ENCODE peak calls at places on chromosomes 11 and 22, in ten cellular contexts. One of them, this sample, is unnamed.

GRCh38 chr11:8604078-8604723 is 10.2 kb upstream of the STK33 start:
- DNase-seq in type B pancreatic cell: no peak
- DNase-seq in body of pancreas: peak
- DNase-seq in Peyer's patch: peak
- DNase-seq in spleen: no peak
- DNase-seq in IMR-90: peak
- DNase-seq in GM20000: peak
- DNase-seq in Caco-2: peak
- DNase-seq in A549: peak
- DNase-seq in astrocyte of the spinal cord: peak
- DNase-seq in this sample: peak

GRCh38 chr22:40422558-40423245 is 52.3 kb downstream of the SGSM3 start:
- DNase-seq in Peyer's patch: no peak
- DNase-seq in type B pancreatic cell: no peak
- DNase-seq in IMR-90: no peak
- DNase-seq in spleen: peak
- DNase-seq in A549: no peak
- DNase-seq in GM20000: no peak
- DNase-seq in Caco-2: no peak
- DNase-seq in astrocyte of the spinal cord: no peak
- DNase-seq in body of pancreas: no peak
- DNase-seq in this sample: no peak

GRCh38 chr22:26461188-26461810 is 22.3 kb downstream of the HPS4 start:
- DNase-seq in GM20000: peak
- DNase-seq in astrocyte of the spinal cord: no peak
- DNase-seq in spleen: no peak
- DNase-seq in type B pancreatic cell: no peak
- DNase-seq in IMR-90: peak
- DNase-seq in A549: peak
- DNase-seq in Caco-2: peak
- DNase-seq in Peyer's patch: peak
- DNase-seq in body of pancreas: peak
- DNase-seq in this sample: no peak

GRCh38 chr11:112260490-112260889 is at the start of gene PLET1:
- DNase-seq in astrocyte of the spinal cord: no peak
- DNase-seq in Caco-2: no peak
- DNase-seq in Peyer's patch: no peak
- DNase-seq in A549: no peak
- DNase-seq in GM20000: no peak
- DNase-seq in type B pancreatic cell: no peak
- DNase-seq in body of pancreas: no peak
- DNase-seq in IMR-90: peak
- DNase-seq in spleen: no peak
- DNase-seq in this sample: no peak

GRCh38 chr22:36510966-36511881 is 4.4 kb upstream of the FOXRED2 start:
- DNase-seq in spleen: no peak
- DNase-seq in type B pancreatic cell: no peak
- DNase-seq in body of pancreas: peak
- DNase-seq in Caco-2: peak
- DNase-seq in GM20000: no peak
- DNase-seq in IMR-90: peak
- DNase-seq in astrocyte of the spinal cord: peak
- DNase-seq in A549: peak
- DNase-seq in Peyer's patch: peak
- DNase-seq in this sample: no peak

GRCh38 chr22:45830531-45831245 is 146.3 kb downstream of the WNT7B start:
- DNase-seq in type B pancreatic cell: no peak
- DNase-seq in Caco-2: no peak
- DNase-seq in A549: no peak
- DNase-seq in Peyer's patch: no peak
- DNase-seq in astrocyte of the spinal cord: peak
- DNase-seq in body of pancreas: no peak
- DNase-seq in IMR-90: peak
- DNase-seq in GM20000: no peak
- DNase-seq in spleen: no peak
- DNase-seq in this sample: no peak

GRCh38 chr11:83924987-83925542 is 638.9 kb upstream of the CCDC90B start:
- DNase-seq in IMR-90: no peak
- DNase-seq in GM20000: no peak
- DNase-seq in spleen: no peak
- DNase-seq in Caco-2: no peak
- DNase-seq in astrocyte of the spinal cord: no peak
- DNase-seq in Peyer's patch: no peak
- DNase-seq in type B pancreatic cell: no peak
- DNase-seq in body of pancreas: no peak
- DNase-seq in A549: no peak
- DNase-seq in this sample: no peak

GRCh38 chr11:128568166-128568778 is 19.1 kb downstream of the ETS1 start:
- DNase-seq in A549: no peak
- DNase-seq in Caco-2: no peak
- DNase-seq in Peyer's patch: no peak
- DNase-seq in type B pancreatic cell: no peak
- DNase-seq in body of pancreas: no peak
- DNase-seq in spleen: peak
- DNase-seq in astrocyte of the spinal cord: no peak
- DNase-seq in GM20000: no peak
- DNase-seq in IMR-90: no peak
- DNase-seq in this sample: no peak

GRCh38 chr11:134560566-134561347 is 148.7 kb upstream of the B3GAT1 start:
- DNase-seq in A549: no peak
- DNase-seq in body of pancreas: no peak
- DNase-seq in spleen: peak
- DNase-seq in type B pancreatic cell: peak
- DNase-seq in GM20000: no peak
- DNase-seq in astrocyte of the spinal cord: no peak
- DNase-seq in Peyer's patch: no peak
- DNase-seq in IMR-90: no peak
- DNase-seq in Caco-2: peak
- DNase-seq in this sample: no peak

GRCh38 chr11:1750840-1751520 is 585 bp upstream of the IFITM10 start:
- DNase-seq in body of pancreas: no peak
- DNase-seq in Peyer's patch: peak
- DNase-seq in IMR-90: no peak
- DNase-seq in type B pancreatic cell: no peak
- DNase-seq in GM20000: no peak
- DNase-seq in Caco-2: no peak
- DNase-seq in astrocyte of the spinal cord: no peak
- DNase-seq in spleen: peak
- DNase-seq in A549: no peak
- DNase-seq in this sample: no peak

GRCh38 chr22:26552466-26552865 is 37.5 kb downstream of the TPST2 start:
- DNase-seq in A549: no peak
- DNase-seq in spleen: no peak
- DNase-seq in Caco-2: no peak
- DNase-seq in IMR-90: peak
- DNase-seq in type B pancreatic cell: no peak
- DNase-seq in body of pancreas: no peak
- DNase-seq in GM20000: no peak
- DNase-seq in astrocyte of the spinal cord: peak
- DNase-seq in Peyer's patch: no peak
- DNase-seq in this sample: no peak

DNA sequence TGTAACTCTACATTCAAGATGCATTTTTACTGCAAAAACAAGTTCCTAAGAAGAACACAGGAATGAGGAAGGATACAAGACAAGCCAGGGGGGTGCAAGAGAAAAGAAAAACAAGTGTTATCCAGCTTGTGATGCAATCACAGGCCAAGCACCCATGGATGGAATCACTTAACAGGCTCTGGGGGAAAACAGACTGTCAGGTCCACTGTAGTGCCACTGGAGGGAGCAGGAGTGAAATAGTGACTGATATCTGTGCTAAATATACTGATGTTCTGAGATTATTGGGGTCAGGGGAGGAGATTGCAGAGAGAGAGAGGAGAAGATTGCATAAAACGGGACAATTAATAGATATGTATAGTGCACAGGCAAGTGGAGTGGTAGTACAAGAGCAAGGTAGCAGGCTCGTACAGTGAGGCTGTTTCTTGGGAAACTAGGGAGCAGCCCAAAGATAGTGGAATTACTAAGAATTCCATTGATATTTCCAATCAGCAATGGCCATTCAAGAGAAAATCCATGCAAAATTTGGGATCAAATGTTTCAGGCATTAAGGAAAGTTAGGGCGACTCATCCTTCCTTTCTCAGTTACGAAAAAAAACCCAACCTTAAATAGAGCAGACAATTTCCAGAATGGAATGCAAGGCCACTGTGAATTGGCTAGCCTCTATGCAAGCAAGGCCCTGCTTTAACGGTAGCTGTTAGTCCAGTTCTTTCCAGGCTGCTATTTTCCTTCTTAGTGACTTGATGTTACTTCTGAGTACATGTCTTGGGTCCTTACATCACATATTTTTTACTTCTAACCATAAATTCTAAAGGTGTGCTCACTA is 52.2 kb upstream of the CEP126 start:
- DNase-seq in type B pancreatic cell: no peak
- DNase-seq in spleen: no peak
- DNase-seq in IMR-90: peak
- DNase-seq in Caco-2: peak
- DNase-seq in Peyer's patch: peak
- DNase-seq in A549: peak
- DNase-seq in astrocyte of the spinal cord: peak
- DNase-seq in body of pancreas: no peak
- DNase-seq in GM20000: no peak
- DNase-seq in this sample: peak
- TF ChIP-seq CTCF in type B pancreatic cell: peak
- TF ChIP-seq CTCF in spleen: no peak
- TF ChIP-seq CTCF in IMR-90: peak
- TF ChIP-seq CTCF in Caco-2: peak
- TF ChIP-seq CTCF in Peyer's patch: peak
- TF ChIP-seq CTCF in A549: peak
- TF ChIP-seq CTCF in astrocyte of the spinal cord: peak
- TF ChIP-seq CTCF in body of pancreas: peak
- TF ChIP-seq CTCF in GM20000: no peak
- TF ChIP-seq CTCF in this sample: peak

DNA sequence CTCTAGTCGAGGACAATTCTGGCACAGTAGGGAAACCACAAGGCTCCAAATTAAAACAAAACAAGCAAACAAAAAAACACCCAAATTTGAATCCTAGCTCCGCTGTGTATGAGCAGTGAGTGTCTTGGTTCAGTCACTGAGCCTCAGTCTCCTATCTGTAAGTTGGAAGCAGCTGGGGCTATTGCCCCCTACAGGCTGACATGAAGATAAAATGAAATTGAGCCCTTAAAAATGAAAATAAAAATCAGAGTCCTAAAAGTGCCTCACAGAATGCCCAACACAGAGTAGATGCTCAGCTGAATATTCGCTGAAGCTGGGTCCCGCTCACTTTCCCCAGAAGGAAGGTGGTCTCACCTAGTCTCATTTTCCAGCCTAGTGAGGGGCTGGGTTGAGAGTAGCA is 65.2 kb downstream of the PDE2A start:
- DNase-seq in astrocyte of the spinal cord: no peak
- DNase-seq in body of pancreas: no peak
- DNase-seq in Caco-2: no peak
- DNase-seq in spleen: no peak
- DNase-seq in IMR-90: peak
- DNase-seq in GM20000: no peak
- DNase-seq in A549: no peak
- DNase-seq in type B pancreatic cell: no peak
- DNase-seq in Peyer's patch: no peak
- DNase-seq in this sample: no peak
- TF ChIP-seq CTCF in astrocyte of the spinal cord: peak
- TF ChIP-seq CTCF in body of pancreas: peak
- TF ChIP-seq CTCF in Caco-2: peak
- TF ChIP-seq CTCF in spleen: peak
- TF ChIP-seq CTCF in IMR-90: peak
- TF ChIP-seq CTCF in GM20000: peak
- TF ChIP-seq CTCF in A549: peak
- TF ChIP-seq CTCF in type B pancreatic cell: peak
- TF ChIP-seq CTCF in Peyer's patch: peak
- TF ChIP-seq CTCF in this sample: peak

DNA sequence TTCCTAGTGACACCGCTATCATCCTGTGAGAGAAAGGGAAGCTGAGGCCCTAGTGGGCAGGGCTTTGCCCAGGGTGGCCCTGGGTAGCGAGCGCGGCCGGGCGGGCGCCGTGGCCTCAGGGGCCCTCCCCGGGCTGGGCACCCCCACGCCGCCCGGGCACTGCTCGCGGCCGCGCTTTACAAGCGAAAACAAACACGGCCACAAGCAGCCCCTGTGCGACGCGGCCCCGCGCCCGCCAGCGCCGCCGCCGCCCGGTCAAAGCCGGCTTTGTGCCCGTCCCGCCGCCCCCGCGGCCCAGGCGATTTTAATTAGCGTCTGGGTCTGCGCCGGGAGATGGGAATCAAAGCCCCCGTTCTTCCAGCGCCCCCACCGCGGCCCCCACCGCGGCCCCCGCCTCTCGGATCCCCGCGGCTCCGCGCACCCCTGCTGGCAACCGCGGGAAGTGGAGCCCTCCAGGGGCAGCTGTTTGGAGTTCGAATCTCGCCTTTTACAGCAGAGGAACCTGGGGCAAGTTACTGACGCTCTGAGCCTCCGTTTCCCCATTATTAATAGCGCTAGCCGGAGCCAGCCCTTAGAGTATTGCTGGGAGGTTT is 47.9 kb downstream of the CHRDL2 start:
- DNase-seq in type B pancreatic cell: no peak
- DNase-seq in Caco-2: peak
- DNase-seq in astrocyte of the spinal cord: no peak
- DNase-seq in spleen: peak
- DNase-seq in IMR-90: no peak
- DNase-seq in Peyer's patch: no peak
- DNase-seq in GM20000: peak
- DNase-seq in A549: no peak
- DNase-seq in body of pancreas: peak
- DNase-seq in this sample: no peak
- TF ChIP-seq CTCF in type B pancreatic cell: peak
- TF ChIP-seq CTCF in Caco-2: no peak
- TF ChIP-seq CTCF in astrocyte of the spinal cord: peak
- TF ChIP-seq CTCF in spleen: peak
- TF ChIP-seq CTCF in IMR-90: peak
- TF ChIP-seq CTCF in Peyer's patch: peak
- TF ChIP-seq CTCF in GM20000: no peak
- TF ChIP-seq CTCF in A549: no peak
- TF ChIP-seq CTCF in body of pancreas: peak
- TF ChIP-seq CTCF in this sample: peak

DNA sequence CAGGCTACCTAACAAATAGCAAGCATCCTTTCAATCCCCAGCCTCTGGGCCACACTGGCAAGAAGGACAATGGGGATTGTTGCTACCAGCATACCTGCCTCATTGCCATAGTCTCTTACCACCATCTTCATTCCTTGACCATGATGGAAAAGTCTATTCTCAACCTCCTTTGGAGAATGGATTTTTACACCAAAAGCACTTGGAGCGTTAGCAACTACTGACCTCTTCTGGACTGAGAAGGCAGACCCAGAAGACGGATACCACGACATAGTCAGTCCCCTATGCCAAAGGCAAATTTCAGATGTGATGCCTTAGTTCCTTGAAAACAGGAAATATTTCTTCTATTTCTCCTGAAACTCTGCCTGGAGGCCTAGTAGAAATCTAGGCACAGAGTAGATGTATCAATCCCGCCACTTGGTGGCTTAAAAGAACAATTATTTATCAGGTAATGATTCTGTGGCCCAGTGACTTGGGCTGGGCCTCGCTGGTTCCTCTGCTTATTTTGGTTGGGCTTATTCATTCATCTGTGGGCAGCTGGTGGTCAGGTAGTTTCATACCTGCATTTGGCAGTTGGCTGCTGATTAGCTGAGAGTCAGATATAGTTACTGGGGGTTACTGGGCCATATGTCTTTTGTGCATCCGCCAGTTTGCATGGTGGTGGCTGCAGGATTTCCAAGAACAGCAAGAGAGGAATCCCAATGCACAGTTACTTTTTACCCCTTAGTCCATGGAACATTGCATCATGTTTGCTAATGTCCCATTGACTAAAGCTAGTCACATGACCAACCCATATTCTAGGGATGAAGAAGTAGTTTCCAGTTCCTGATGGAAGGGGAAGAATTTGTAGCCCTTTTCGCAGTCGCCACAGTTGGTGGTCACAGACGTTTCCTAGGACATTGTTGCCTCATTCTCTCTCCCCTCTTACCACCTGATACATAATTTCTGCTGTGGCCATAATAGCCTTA is 75.2 kb downstream of the DHCR7 start:
- DNase-seq in body of pancreas: no peak
- DNase-seq in type B pancreatic cell: no peak
- DNase-seq in A549: peak
- DNase-seq in IMR-90: peak
- DNase-seq in astrocyte of the spinal cord: peak
- DNase-seq in Caco-2: no peak
- DNase-seq in GM20000: no peak
- DNase-seq in spleen: no peak
- DNase-seq in Peyer's patch: no peak
- DNase-seq in this sample: no peak
- TF ChIP-seq CTCF in body of pancreas: peak
- TF ChIP-seq CTCF in type B pancreatic cell: peak
- TF ChIP-seq CTCF in A549: peak
- TF ChIP-seq CTCF in IMR-90: peak
- TF ChIP-seq CTCF in astrocyte of the spinal cord: peak
- TF ChIP-seq CTCF in Caco-2: peak
- TF ChIP-seq CTCF in GM20000: no peak
- TF ChIP-seq CTCF in spleen: no peak
- TF ChIP-seq CTCF in Peyer's patch: peak
- TF ChIP-seq CTCF in this sample: peak

This sample was measured in AG04449.